ENCODE peak calls at places on chromosomes 13 and 19, in five cellular contexts. Z is cardiac fibroblast, Y is upper lobe of right lung, H is astrocyte of the hippocampus, D is NCI-H1930. B is an unnamed sample.
A peak's percentile ranks its signal among the peaks of the same experiment; 100 is the strongest.

GRCh38 chr19:5677597-5677996 is 2.7 kb downstream of the MICOS13 start:
- DNase-seq in Y (no peak), H (no peak), D (no peak), Z (no peak), B (no peak)

GRCh38 chr13:52067237-52067636 is 42.7 kb downstream of the UTP14C start:
- DNase-seq in Y (no peak), H (peak; percentile 12), Z (no peak), D (no peak), B (no peak)

GRCh38 chr13:91574756-91575155 is 176.3 kb downstream of the GPC5 start:
- DNase-seq in H (peak; percentile 54), Z (peak; percentile 24), D (no peak), Y (no peak), B (no peak)

GRCh38 chr19:45139286-45140143 is 21.3 kb downstream of the NKPD1 start:
- DNase-seq in Y (no peak), D (no peak), Z (no peak), H (no peak), B (no peak)

GRCh38 chr13:45700971-45701900 is 884 bp upstream of the CBY2 start:
- DNase-seq in Y (no peak), H (no peak), D (no peak), Z (no peak), B (no peak)

GRCh38 chr13:40170982-40171381 is 495.5 kb downstream of the FOXO1 start:
- DNase-seq in Z (no peak), H (no peak), D (no peak), Y (no peak), B (no peak)

GRCh38 chr13:44032801-44033200 is 153.1 kb downstream of the LACC1 start:
- DNase-seq in Z (no peak), Y (no peak), D (no peak), H (no peak), B (no peak)

GRCh38 chr19:10848208-10848843 is at the start of gene C19orf38:
- DNase-seq in H (no peak), D (no peak), Z (peak; percentile 54), Y (no peak), B (no peak)

GRCh38 chr19:10736916-10737551 is 19.2 kb downstream of the DNM2 start:
- DNase-seq in Y (no peak), Z (no peak), D (no peak), H (peak; percentile 12), B (no peak)

GRCh38 chr19:45638930-45639729 is at the start of gene EML2:
- DNase-seq in H (peak; percentile 68), Z (peak; percentile 38), Y (peak; percentile 82), D (peak; percentile 60), B (peak; percentile 47)

GRCh38 chr13:102422690-102423089 is 20.8 kb upstream of the FGF14 start:
- DNase-seq in Y (no peak), D (no peak), H (no peak), Z (no peak), B (no peak)

GRCh38 chr13:113453962-113454361 is 674 bp upstream of the ADPRHL1 start:
- DNase-seq in Y (no peak), Z (peak; percentile 76), D (no peak), H (peak; percentile 33), B (no peak)

GRCh38 chr19:15114153-15114540 is 6.9 kb downstream of the SYDE1 start:
- DNase-seq in Y (no peak), D (no peak), H (peak; percentile 71), Z (peak; percentile 71), B (peak; percentile 50)

GRCh38 chr19:33465834-33466233 is 55.8 kb downstream of the PEPD start:
- DNase-seq in H (no peak), D (no peak), Z (no peak), Y (no peak), B (no peak)

GRCh38 chr13:29022968-29023367 is 202.8 kb downstream of the MTUS2 start:
- DNase-seq in Y (no peak), H (no peak), Z (no peak), D (no peak), B (no peak)

GRCh38 chr13:40609972-40610726 is 56.3 kb downstream of the FOXO1 start:
- DNase-seq in Y (no peak), H (no peak), Z (no peak), D (no peak), B (no peak)

GRCh38 chr19:46365561-46365960 is 18.7 kb downstream of the PPP5C start:
- DNase-seq in Y (no peak), D (no peak), Z (no peak), H (no peak), B (no peak)

GRCh38 chr13:99617474-99618255 is 116.4 kb downstream of the TM9SF2 start:
- DNase-seq in D (no peak), Y (no peak), Z (peak; percentile 73), H (peak; percentile 75), B (peak; percentile 32)

GRCh38 chr13:28043224-28043623 is 54.7 kb upstream of the URAD start:
- DNase-seq in Y (no peak), Z (no peak), H (no peak), D (no peak), B (no peak)

GRCh38 chr13:97976551-97977375 is 23.3 kb downstream of the IPO5 start:
- DNase-seq in Z (no peak), D (no peak), Y (peak; percentile 96), H (peak; percentile 40), B (no peak)

GRCh38 chr19:39479916-39480315 is 722 bp upstream of the TIMM50 start:
- DNase-seq in Y (no peak), D (no peak), Z (no peak), H (no peak), B (no peak)

GRCh38 chr19:12757544-12758274 is 6.1 kb downstream of the BEST2 start:
- DNase-seq in Z (peak; percentile 83), D (peak; percentile 72), H (peak; percentile 88), Y (peak; percentile 86), B (peak; percentile 72)

GRCh38 chr13:53321301-53321700 is 292.7 kb downstream of the OLFM4 start:
- DNase-seq in Y (no peak), H (no peak), Z (no peak), D (no peak), B (no peak)

GRCh38 chr13:40617801-40618356 is 48.6 kb downstream of the FOXO1 start:
- DNase-seq in D (no peak), Z (no peak), H (no peak), Y (peak; percentile 73), B (no peak)

GRCh38 chr13:30572859-30573275 is 44.9 kb upstream of the USPL1 start:
- DNase-seq in Z (peak; percentile 67), D (no peak), H (peak; percentile 63), Y (no peak), B (peak; percentile 65)

GRCh38 chr19:4583961-4584669 is 24.6 kb upstream of the SEMA6B start:
- DNase-seq in Z (peak; percentile 66), H (peak; percentile 66), Y (no peak), D (peak; percentile 34), B (no peak)

GRCh38 chr13:28408235-28408848 is 86.6 kb downstream of the FLT1 start:
- DNase-seq in H (no peak), Y (no peak), D (no peak), Z (peak; percentile 72), B (no peak)

GRCh38 chr19:31470229-31470939 is 121.1 kb upstream of the TSHZ3 start:
- DNase-seq in D (no peak), H (no peak), Y (no peak), Z (no peak), B (peak; percentile 18)

GRCh38 chr13:44238011-44238421 is 135.6 kb upstream of the SERP2 start:
- DNase-seq in D (no peak), Z (peak; percentile 70), Y (no peak), H (no peak), B (peak; percentile 38)

GRCh38 chr13:73939071-73939380 is 195.2 kb downstream of the KLF12 start:
- DNase-seq in H (peak; percentile 16), Z (no peak), Y (no peak), D (no peak), B (no peak)

GRCh38 chr19:3725640-3726310 is 17.6 kb downstream of the TJP3 start:
- DNase-seq in Y (peak; percentile 75), H (peak; percentile 56), Z (no peak), D (no peak), B (peak; percentile 25)

GRCh38 chr13:104976964-104977363 is 1558.5 kb downstream of the EFNB2 start:
- DNase-seq in H (no peak), Z (no peak), D (no peak), Y (no peak), B (no peak)

GRCh38 chr13:95091755-95092154 is 209.5 kb downstream of the ABCC4 start:
- DNase-seq in Z (no peak), D (no peak), Y (no peak), H (no peak), B (no peak)

GRCh38 chr13:110232146-110232545 is 74.8 kb downstream of the COL4A1 start:
- DNase-seq in Y (no peak), Z (no peak), D (no peak), H (no peak), B (peak; percentile 37)

GRCh38 chr13:39876258-39876657 is 220.8 kb downstream of the COG6 start:
- DNase-seq in H (peak; percentile 80), D (no peak), Y (no peak), Z (peak; percentile 79), B (peak; percentile 81)

GRCh38 chr13:48783181-48783630 is 129.5 kb downstream of the CYSLTR2 start:
- DNase-seq in Y (peak; percentile 77), D (no peak), H (peak; percentile 16), Z (peak; percentile 99), B (peak; percentile 93)

GRCh38 chr19:38505958-38506357 is 72.5 kb downstream of the RYR1 start:
- DNase-seq in Z (no peak), H (no peak), Y (no peak), D (no peak), B (no peak)

GRCh38 chr13:110119943-110120905 is 186.7 kb downstream of the COL4A1 start:
- DNase-seq in Z (no peak), D (no peak), Y (no peak), H (no peak), B (no peak)

GRCh38 chr13:38674208-38674607 is 12.7 kb upstream of the FREM2 start:
- DNase-seq in Y (no peak), Z (no peak), H (no peak), D (no peak), B (peak; percentile 10)

B was measured in RPMI7951.